ENCODE peak calls at places on chromosome 9, in eight cellular contexts. O is hepatic stellate cell; K is SHP77; I is activated CD4-positive, alpha-beta T cell treated with anti-CD3 and anti-CD28 coated beads, Interleukin-2, amount 50 U/mL, for 1 hour; H is ureter; D is activated T-cell treated with anti-CD3 and anti-CD28 coated beads, Interleukin-2, amount 50 U/mL, for 1 hour; Q is foreskin keratinocyte; G is CD8-positive, alpha-beta T cell. B is an unnamed sample.
A peak's percentile ranks its signal among the peaks of the same experiment; 100 is the strongest.

GRCh38 chr9:116155700-116156045 is 2.1 kb downstream of the PAPPA start:
- DNase-seq in D (no peak), H (no peak), Q (no peak), I (no peak), K (no peak), O (peak; percentile 43), G (no peak), B (peak; percentile 57)

GRCh38 chr9:14336244-14336643 is 22.3 kb upstream of the NFIB start:
- DNase-seq in O (no peak), K (no peak), Q (no peak), H (no peak), I (no peak), G (no peak), D (no peak), B (peak; percentile 63)

GRCh38 chr9:69981686-69982450 is 61.8 kb upstream of the MAMDC2 start:
- DNase-seq in K (no peak), Q (peak; percentile 75), I (no peak), H (no peak), O (peak; percentile 43), D (no peak), G (no peak), B (peak; percentile 89)

GRCh38 chr9:80605129-80605528 is 1033.4 kb downstream of the TLE4 start:
- DNase-seq in K (peak; percentile 3), G (no peak), D (no peak), H (no peak), I (no peak), O (peak; percentile 1), Q (peak; percentile 23), B (peak; percentile 52)

GRCh38 chr9:134267305-134268265 is 58.7 kb upstream of the RXRA start:
- DNase-seq in K (no peak), O (no peak), G (no peak), I (no peak), Q (no peak), H (no peak), D (no peak), B (no peak)

GRCh38 chr9:126406075-126406675 is 79.5 kb downstream of the MVB12B start:
- DNase-seq in O (no peak), G (no peak), H (no peak), K (peak; percentile 74), Q (no peak), I (no peak), D (no peak), B (no peak)

GRCh38 chr9:35401011-35401410 is 88.9 kb upstream of the RUSC2 start:
- DNase-seq in D (no peak), O (no peak), K (no peak), G (no peak), H (no peak), I (no peak), Q (no peak), B (no peak)

GRCh38 chr9:121322737-121323448 is 47.2 kb downstream of the STOM start:
- DNase-seq in D (no peak), K (no peak), G (no peak), I (no peak), O (no peak), H (peak; percentile 24), Q (no peak), B (no peak)

GRCh38 chr9:125544988-125545651 is 161.9 kb downstream of the MAPKAP1 start:
- DNase-seq in D (no peak), O (peak; percentile 59), Q (no peak), K (no peak), G (no peak), H (no peak), I (no peak), B (no peak)

B was measured in kidney tubule cell.